ENCODE peak calls at places on chromosome 21, in eight cellular contexts. One of them, this sample, is unnamed.

GRCh38 chr21:15943009-15943666 is 213.4 kb downstream of the USP25 start:
- DNase-seq in PC-3: peak
- DNase-seq in uterus: no peak
- DNase-seq in astrocyte of the cerebellum: no peak
- DNase-seq in stomach: no peak
- DNase-seq in body of pancreas: no peak
- DNase-seq in fibroblast of pulmonary artery: peak
- DNase-seq in upper lobe of right lung: no peak
- DNase-seq in this sample: peak

GRCh38 chr21:16302851-16303282 is 573.1 kb downstream of the USP25 start:
- DNase-seq in upper lobe of right lung: no peak
- DNase-seq in astrocyte of the cerebellum: no peak
- DNase-seq in PC-3: no peak
- DNase-seq in uterus: peak
- DNase-seq in fibroblast of pulmonary artery: peak
- DNase-seq in stomach: no peak
- DNase-seq in body of pancreas: no peak
- DNase-seq in this sample: peak

GRCh38 chr21:44967082-44968047 is 27.5 kb downstream of the SLX9 start:
- DNase-seq in upper lobe of right lung: no peak
- DNase-seq in stomach: no peak
- DNase-seq in body of pancreas: no peak
- DNase-seq in astrocyte of the cerebellum: no peak
- DNase-seq in uterus: no peak
- DNase-seq in PC-3: no peak
- DNase-seq in fibroblast of pulmonary artery: no peak
- DNase-seq in this sample: no peak

GRCh38 chr21:21246007-21246406 is 247.8 kb downstream of the NCAM2 start:
- DNase-seq in uterus: no peak
- DNase-seq in astrocyte of the cerebellum: no peak
- DNase-seq in PC-3: no peak
- DNase-seq in fibroblast of pulmonary artery: no peak
- DNase-seq in stomach: no peak
- DNase-seq in upper lobe of right lung: no peak
- DNase-seq in body of pancreas: no peak
- DNase-seq in this sample: no peak

GRCh38 chr21:36464590-36464989 is 15.3 kb downstream of the CLDN14 start:
- DNase-seq in fibroblast of pulmonary artery: no peak
- DNase-seq in uterus: no peak
- DNase-seq in PC-3: no peak
- DNase-seq in astrocyte of the cerebellum: no peak
- DNase-seq in upper lobe of right lung: no peak
- DNase-seq in stomach: no peak
- DNase-seq in body of pancreas: no peak
- DNase-seq in this sample: no peak

GRCh38 chr21:40846566-40847411 is at the start of gene DSCAM:
- DNase-seq in upper lobe of right lung: no peak
- DNase-seq in PC-3: no peak
- DNase-seq in astrocyte of the cerebellum: no peak
- DNase-seq in fibroblast of pulmonary artery: no peak
- DNase-seq in body of pancreas: no peak
- DNase-seq in stomach: no peak
- DNase-seq in uterus: no peak
- DNase-seq in this sample: no peak

GRCh38 chr21:46425566-46425965 is 33.1 kb upstream of the DIP2A start:
- DNase-seq in uterus: no peak
- DNase-seq in astrocyte of the cerebellum: no peak
- DNase-seq in PC-3: no peak
- DNase-seq in body of pancreas: no peak
- DNase-seq in stomach: no peak
- DNase-seq in upper lobe of right lung: no peak
- DNase-seq in fibroblast of pulmonary artery: no peak
- DNase-seq in this sample: no peak

GRCh38 chr21:24023402-24023801 is 1583.9 kb downstream of the MRPL39 start:
- DNase-seq in upper lobe of right lung: no peak
- DNase-seq in uterus: no peak
- DNase-seq in stomach: no peak
- DNase-seq in fibroblast of pulmonary artery: no peak
- DNase-seq in astrocyte of the cerebellum: peak
- DNase-seq in body of pancreas: no peak
- DNase-seq in PC-3: peak
- DNase-seq in this sample: peak

GRCh38 chr21:44018813-44019567 is 6.9 kb downstream of the TRAPPC10 start:
- DNase-seq in PC-3: no peak
- DNase-seq in upper lobe of right lung: no peak
- DNase-seq in fibroblast of pulmonary artery: no peak
- DNase-seq in astrocyte of the cerebellum: no peak
- DNase-seq in body of pancreas: no peak
- DNase-seq in uterus: no peak
- DNase-seq in stomach: no peak
- DNase-seq in this sample: no peak

GRCh38 chr21:29637126-29637525 is 302.7 kb downstream of the GRIK1 start:
- DNase-seq in astrocyte of the cerebellum: no peak
- DNase-seq in fibroblast of pulmonary artery: no peak
- DNase-seq in uterus: no peak
- DNase-seq in PC-3: no peak
- DNase-seq in body of pancreas: no peak
- DNase-seq in upper lobe of right lung: no peak
- DNase-seq in stomach: no peak
- DNase-seq in this sample: no peak

GRCh38 chr21:29639366-29640232 is 300.2 kb downstream of the GRIK1 start:
- DNase-seq in uterus: no peak
- DNase-seq in body of pancreas: no peak
- DNase-seq in astrocyte of the cerebellum: no peak
- DNase-seq in fibroblast of pulmonary artery: no peak
- DNase-seq in stomach: no peak
- DNase-seq in PC-3: no peak
- DNase-seq in upper lobe of right lung: no peak
- DNase-seq in this sample: no peak

GRCh38 chr21:29638761-29639327 is 301.0 kb downstream of the GRIK1 start:
- DNase-seq in fibroblast of pulmonary artery: no peak
- DNase-seq in stomach: no peak
- DNase-seq in PC-3: no peak
- DNase-seq in uterus: no peak
- DNase-seq in upper lobe of right lung: no peak
- DNase-seq in astrocyte of the cerebellum: no peak
- DNase-seq in body of pancreas: no peak
- DNase-seq in this sample: no peak

GRCh38 chr21:29637553-29637952 is 302.2 kb downstream of the GRIK1 start:
- DNase-seq in uterus: no peak
- DNase-seq in body of pancreas: no peak
- DNase-seq in astrocyte of the cerebellum: no peak
- DNase-seq in stomach: no peak
- DNase-seq in fibroblast of pulmonary artery: no peak
- DNase-seq in PC-3: no peak
- DNase-seq in upper lobe of right lung: no peak
- DNase-seq in this sample: no peak

DNA sequence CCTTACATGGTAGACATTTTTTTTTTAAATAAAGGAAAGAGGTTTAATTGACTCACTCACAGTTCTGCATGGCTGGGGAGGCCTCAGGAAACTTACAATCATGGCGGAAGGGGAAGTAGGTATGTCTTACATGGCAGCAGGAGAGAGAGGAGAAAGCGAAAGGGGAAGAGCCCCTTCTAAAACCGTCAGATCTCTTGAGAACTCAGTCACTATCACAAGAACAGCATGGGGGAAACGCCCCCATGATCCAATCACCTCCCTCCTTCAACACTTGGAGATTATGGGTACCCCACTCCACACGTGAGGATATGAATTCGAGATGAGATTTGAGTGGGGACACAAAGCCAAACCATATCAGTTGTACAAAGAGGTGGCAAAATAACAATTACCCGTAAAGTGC is 301.7 kb downstream of the GRIK1 start:
- DNase-seq in PC-3: no peak
- DNase-seq in uterus: no peak
- DNase-seq in fibroblast of pulmonary artery: no peak
- DNase-seq in astrocyte of the cerebellum: no peak
- DNase-seq in stomach: no peak
- DNase-seq in body of pancreas: no peak
- DNase-seq in upper lobe of right lung: no peak
- DNase-seq in this sample: no peak
- TF ChIP-seq CTCF in PC-3: no peak
- TF ChIP-seq CTCF in uterus: no peak
- TF ChIP-seq CTCF in fibroblast of pulmonary artery: no peak
- TF ChIP-seq CTCF in astrocyte of the cerebellum: no peak
- TF ChIP-seq CTCF in stomach: no peak
- TF ChIP-seq CTCF in body of pancreas: no peak
- TF ChIP-seq CTCF in upper lobe of right lung: no peak
- TF ChIP-seq CTCF in this sample: no peak

DNA sequence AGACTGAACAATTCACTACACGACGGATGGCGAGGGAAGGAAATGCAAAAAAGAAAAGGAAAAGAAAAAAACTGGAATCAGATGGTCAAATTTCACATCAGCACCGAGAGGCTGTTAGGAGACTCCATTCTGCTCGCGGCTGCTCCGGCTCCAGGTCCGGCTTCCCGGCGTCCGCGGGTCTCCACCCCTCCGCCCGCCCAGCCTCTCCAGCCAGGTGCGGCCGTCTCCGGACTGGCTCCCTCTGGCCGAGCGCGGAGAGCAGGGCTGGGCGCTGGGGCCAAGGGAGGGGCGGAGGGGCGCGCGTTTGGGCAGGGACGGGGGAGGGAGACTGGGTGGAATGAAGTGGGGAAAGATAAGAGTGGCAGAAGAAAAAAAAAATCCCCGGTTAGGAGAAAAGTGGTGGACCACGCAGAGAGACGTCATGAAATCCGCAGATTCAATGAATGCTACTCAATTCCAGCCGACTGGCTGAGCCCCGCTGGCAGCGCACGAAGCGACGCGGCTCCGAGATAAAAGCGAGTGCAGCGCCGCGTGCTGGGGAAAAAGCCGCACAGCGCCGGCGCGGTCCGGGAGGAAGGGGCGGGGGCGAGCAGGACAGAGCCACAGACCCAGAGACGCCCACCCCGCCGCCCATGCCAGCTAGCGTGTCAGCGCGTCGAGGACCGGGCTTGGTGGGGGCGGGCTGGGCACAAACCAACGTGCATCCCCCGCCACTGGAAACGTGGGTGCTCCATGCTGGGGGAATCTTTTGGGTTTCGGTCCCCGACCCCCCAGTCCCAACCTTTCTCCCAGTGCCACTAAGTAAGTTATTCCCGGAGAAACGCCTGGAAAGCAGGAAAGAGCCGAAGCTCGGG is at the start of gene KCNJ6:
- DNase-seq in upper lobe of right lung: peak
- DNase-seq in uterus: no peak
- DNase-seq in PC-3: no peak
- DNase-seq in fibroblast of pulmonary artery: peak
- DNase-seq in body of pancreas: peak
- DNase-seq in stomach: peak
- DNase-seq in astrocyte of the cerebellum: peak
- DNase-seq in this sample: peak
- H3K4me3 ChIP-seq in upper lobe of right lung: peak
- H3K4me3 ChIP-seq in uterus: no peak
- H3K4me3 ChIP-seq in PC-3: no peak
- H3K4me3 ChIP-seq in fibroblast of pulmonary artery: peak
- H3K4me3 ChIP-seq in body of pancreas: no peak
- H3K4me3 ChIP-seq in stomach: peak
- H3K4me3 ChIP-seq in astrocyte of the cerebellum: peak
- H3K4me3 ChIP-seq in this sample: peak

GRCh38 chr21:29511076-29511475 is 212.4 kb downstream of the BACH1 start:
- DNase-seq in fibroblast of pulmonary artery: no peak
- DNase-seq in PC-3: no peak
- DNase-seq in body of pancreas: no peak
- DNase-seq in stomach: no peak
- DNase-seq in astrocyte of the cerebellum: peak
- DNase-seq in upper lobe of right lung: no peak
- DNase-seq in uterus: no peak
- DNase-seq in this sample: peak

GRCh38 chr21:29508311-29508710 is 209.6 kb downstream of the BACH1 start:
- DNase-seq in body of pancreas: no peak
- DNase-seq in fibroblast of pulmonary artery: no peak
- DNase-seq in uterus: no peak
- DNase-seq in stomach: no peak
- DNase-seq in astrocyte of the cerebellum: no peak
- DNase-seq in PC-3: no peak
- DNase-seq in upper lobe of right lung: no peak
- DNase-seq in this sample: no peak

GRCh38 chr21:29506214-29506613 is 207.5 kb downstream of the BACH1 start:
- DNase-seq in uterus: no peak
- DNase-seq in fibroblast of pulmonary artery: no peak
- DNase-seq in upper lobe of right lung: no peak
- DNase-seq in astrocyte of the cerebellum: no peak
- DNase-seq in body of pancreas: no peak
- DNase-seq in stomach: no peak
- DNase-seq in PC-3: no peak
- DNase-seq in this sample: no peak

GRCh38 chr21:29504751-29505321 is 206.1 kb downstream of the BACH1 start:
- DNase-seq in body of pancreas: no peak
- DNase-seq in stomach: no peak
- DNase-seq in uterus: no peak
- DNase-seq in upper lobe of right lung: no peak
- DNase-seq in fibroblast of pulmonary artery: peak
- DNase-seq in PC-3: peak
- DNase-seq in astrocyte of the cerebellum: peak
- DNase-seq in this sample: peak

DNA sequence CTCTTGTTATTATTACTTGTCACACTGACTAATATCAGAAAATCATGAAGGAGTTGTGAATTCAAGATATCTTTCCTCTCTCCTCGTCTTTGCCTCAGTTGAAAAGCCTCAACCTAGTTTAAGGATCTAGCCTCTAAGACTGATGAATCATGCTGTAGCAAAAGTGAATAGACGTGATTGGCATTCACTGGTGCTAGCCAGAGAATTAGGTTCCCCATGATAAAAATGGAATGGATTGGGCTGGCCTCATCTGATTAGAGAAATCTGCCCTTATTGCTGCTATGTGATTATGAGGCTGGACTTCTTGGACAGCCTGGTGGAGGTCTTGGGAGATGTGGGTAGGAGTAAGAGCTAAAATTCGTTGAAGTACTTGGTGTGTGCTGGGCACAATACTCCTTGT is 208.2 kb downstream of the BACH1 start:
- DNase-seq in body of pancreas: no peak
- DNase-seq in astrocyte of the cerebellum: no peak
- DNase-seq in stomach: no peak
- DNase-seq in fibroblast of pulmonary artery: peak
- DNase-seq in upper lobe of right lung: no peak
- DNase-seq in uterus: no peak
- DNase-seq in PC-3: no peak
- DNase-seq in this sample: no peak
- TF ChIP-seq CTCF in body of pancreas: no peak
- TF ChIP-seq CTCF in astrocyte of the cerebellum: no peak
- TF ChIP-seq CTCF in stomach: no peak
- TF ChIP-seq CTCF in fibroblast of pulmonary artery: no peak
- TF ChIP-seq CTCF in upper lobe of right lung: no peak
- TF ChIP-seq CTCF in uterus: no peak
- TF ChIP-seq CTCF in PC-3: no peak
- TF ChIP-seq CTCF in this sample: no peak

DNA sequence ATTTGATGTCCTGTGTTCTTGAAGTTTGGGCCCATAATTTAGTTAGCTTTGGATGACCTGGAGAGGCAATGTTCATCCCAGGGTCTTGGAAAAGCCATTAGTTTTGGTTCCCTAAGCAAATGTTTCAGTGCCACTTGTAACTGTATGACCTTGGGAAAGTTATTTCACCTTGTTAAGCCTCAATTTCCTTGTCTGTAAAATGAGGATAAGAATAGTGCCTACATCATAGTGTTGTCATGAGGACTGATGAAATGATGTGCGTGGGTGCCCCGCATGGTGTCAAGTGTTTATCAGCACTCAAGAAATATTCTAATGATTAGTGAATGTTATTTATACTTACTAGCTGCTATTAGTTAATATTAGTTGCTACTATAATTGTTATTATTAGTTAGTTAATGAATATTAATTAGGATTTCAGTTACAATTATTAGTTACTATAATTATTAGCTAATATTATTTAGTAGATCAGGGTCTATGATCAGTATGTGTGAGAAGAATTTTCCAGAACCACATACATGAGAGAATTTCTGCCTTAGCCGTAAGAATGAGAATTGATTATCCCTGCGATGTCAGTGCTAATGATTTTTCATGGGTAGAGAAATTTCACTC is 1.9 kb downstream of the SH3BGR start:
- DNase-seq in upper lobe of right lung: no peak
- DNase-seq in uterus: no peak
- DNase-seq in fibroblast of pulmonary artery: no peak
- DNase-seq in astrocyte of the cerebellum: no peak
- DNase-seq in stomach: no peak
- DNase-seq in body of pancreas: no peak
- DNase-seq in PC-3: no peak
- DNase-seq in this sample: no peak
- H3K4me3 ChIP-seq in upper lobe of right lung: no peak
- H3K4me3 ChIP-seq in uterus: no peak
- H3K4me3 ChIP-seq in fibroblast of pulmonary artery: no peak
- H3K4me3 ChIP-seq in astrocyte of the cerebellum: no peak
- H3K4me3 ChIP-seq in stomach: no peak
- H3K4me3 ChIP-seq in body of pancreas: no peak
- H3K4me3 ChIP-seq in PC-3: no peak
- H3K4me3 ChIP-seq in this sample: no peak

This sample was measured in astrocyte of the spinal cord.